ENCODE peak calls at places on chromosome 9, in eight cellular contexts. Y, Q, B, I, K, X, L and Z are unnamed samples.

GRCh38 chr9:22452415-22453010 is 5.9 kb downstream of the DMRTA1 start:
- DNase-seq in Y (peak; percentile 34), Q (no peak), B (peak; percentile 57), I (peak; percentile 60), K (no peak), X (peak; percentile 58), L (peak; percentile 59), Z (no peak)

GRCh38 chr9:127007638-127008037 is 93.1 kb downstream of the RALGPS1 start:
- DNase-seq in Y (no peak), Q (no peak), B (no peak), I (no peak), K (no peak), X (no peak), L (no peak), Z (no peak)

GRCh38 chr9:108257387-108257786 is 598.4 kb downstream of the ACTL7B start:
- DNase-seq in Y (no peak), Q (no peak), B (no peak), I (no peak), K (no peak), X (no peak), L (no peak), Z (no peak)

GRCh38 chr9:134606951-134607733 is 34.5 kb upstream of the COL5A1 start:
- DNase-seq in Y (peak; percentile 10), Q (peak; percentile 14), B (no peak), I (no peak), K (no peak), X (no peak), L (no peak), Z (peak; percentile 54)

GRCh38 chr9:89440046-89440445 is 57.9 kb downstream of the SEMA4D start:
- DNase-seq in Y (no peak), Q (no peak), B (no peak), I (no peak), K (no peak), X (no peak), L (no peak), Z (no peak)

GRCh38 chr9:78644359-78644758 is 347.4 kb downstream of the PSAT1 start:
- DNase-seq in Y (no peak), Q (no peak), B (no peak), I (no peak), K (no peak), X (no peak), L (no peak), Z (no peak)

GRCh38 chr9:96031366-96031824 is 155.9 kb downstream of the ERCC6L2 start:
- DNase-seq in Y (no peak), Q (peak; percentile 35), B (peak; percentile 92), I (peak; percentile 28), K (no peak), X (peak; percentile 77), L (no peak), Z (peak; percentile 95)

GRCh38 chr9:70006299-70006698 is 37.3 kb upstream of the MAMDC2 start:
- DNase-seq in Y (no peak), Q (no peak), B (no peak), I (peak; percentile 25), K (no peak), X (no peak), L (no peak), Z (no peak)

GRCh38 chr9:94961870-94962269 is 235.4 kb downstream of the AOPEP start:
- DNase-seq in Y (no peak), Q (no peak), B (no peak), I (no peak), K (no peak), X (no peak), L (no peak), Z (no peak)

GRCh38 chr9:76472925-76473324 is 13.9 kb downstream of the GCNT1 start:
- DNase-seq in Y (no peak), Q (no peak), B (no peak), I (no peak), K (no peak), X (peak; percentile 34), L (no peak), Z (no peak)

GRCh38 chr9:97570899-97571298 is 62.3 kb downstream of the TSTD2 start:
- DNase-seq in Y (peak; percentile 5), Q (peak; percentile 79), B (no peak), I (no peak), K (peak; percentile 83), X (no peak), L (peak; percentile 79), Z (no peak)

GRCh38 chr9:113695901-113696300 is 180.2 kb upstream of the ZNF618 start:
- DNase-seq in Y (no peak), Q (no peak), B (no peak), I (no peak), K (no peak), X (no peak), L (no peak), Z (no peak)

GRCh38 chr9:1604942-1605560 is 410.1 kb upstream of the SMARCA2 start:
- DNase-seq in Y (peak; percentile 8), Q (no peak), B (no peak), I (peak; percentile 12), K (no peak), X (no peak), L (no peak), Z (no peak)

GRCh38 chr9:7186175-7186574 is 428.4 kb downstream of the KDM4C start:
- DNase-seq in Y (no peak), Q (no peak), B (no peak), I (no peak), K (no peak), X (no peak), L (no peak), Z (peak; percentile 25)

GRCh38 chr9:16100596-16101091 is 547.8 kb downstream of the CCDC171 start:
- DNase-seq in Y (no peak), Q (peak; percentile 58), B (peak; percentile 40), I (peak; percentile 59), K (peak; percentile 80), X (peak; percentile 52), L (no peak), Z (no peak)

GRCh38 chr9:131179561-131180219 is 54.3 kb downstream of the NUP214 start:
- DNase-seq in Y (no peak), Q (no peak), B (no peak), I (peak; percentile 93), K (no peak), X (no peak), L (no peak), Z (no peak)

GRCh38 chr9:128892223-128892892 is 10.4 kb downstream of the LRRC8A start:
- DNase-seq in Y (no peak), Q (peak; percentile 86), B (peak; percentile 89), I (peak; percentile 95), K (peak; percentile 97), X (peak; percentile 79), L (peak; percentile 88), Z (peak; percentile 90)

GRCh38 chr9:128894764-128895163 is 12.8 kb downstream of the LRRC8A start:
- DNase-seq in Y (no peak), Q (no peak), B (no peak), I (no peak), K (no peak), X (no peak), L (no peak), Z (no peak)

GRCh38 chr9:128898382-128898781 is 16.4 kb downstream of the LRRC8A start:
- DNase-seq in Y (no peak), Q (no peak), B (no peak), I (no peak), K (no peak), X (no peak), L (no peak), Z (no peak)

GRCh38 chr9:128893354-128893753 is 11.4 kb downstream of the LRRC8A start:
- DNase-seq in Y (no peak), Q (no peak), B (no peak), I (no peak), K (no peak), X (no peak), L (no peak), Z (no peak)

GRCh38 chr9:128895556-128895955 is 13.6 kb downstream of the LRRC8A start:
- DNase-seq in Y (no peak), Q (no peak), B (no peak), I (no peak), K (no peak), X (no peak), L (no peak), Z (no peak)
- TF ChIP-seq CTCF in Y (no peak), Q (no peak), B (no peak), I (no peak), K (no peak), X (no peak), L (no peak), Z (no peak)

DNA sequence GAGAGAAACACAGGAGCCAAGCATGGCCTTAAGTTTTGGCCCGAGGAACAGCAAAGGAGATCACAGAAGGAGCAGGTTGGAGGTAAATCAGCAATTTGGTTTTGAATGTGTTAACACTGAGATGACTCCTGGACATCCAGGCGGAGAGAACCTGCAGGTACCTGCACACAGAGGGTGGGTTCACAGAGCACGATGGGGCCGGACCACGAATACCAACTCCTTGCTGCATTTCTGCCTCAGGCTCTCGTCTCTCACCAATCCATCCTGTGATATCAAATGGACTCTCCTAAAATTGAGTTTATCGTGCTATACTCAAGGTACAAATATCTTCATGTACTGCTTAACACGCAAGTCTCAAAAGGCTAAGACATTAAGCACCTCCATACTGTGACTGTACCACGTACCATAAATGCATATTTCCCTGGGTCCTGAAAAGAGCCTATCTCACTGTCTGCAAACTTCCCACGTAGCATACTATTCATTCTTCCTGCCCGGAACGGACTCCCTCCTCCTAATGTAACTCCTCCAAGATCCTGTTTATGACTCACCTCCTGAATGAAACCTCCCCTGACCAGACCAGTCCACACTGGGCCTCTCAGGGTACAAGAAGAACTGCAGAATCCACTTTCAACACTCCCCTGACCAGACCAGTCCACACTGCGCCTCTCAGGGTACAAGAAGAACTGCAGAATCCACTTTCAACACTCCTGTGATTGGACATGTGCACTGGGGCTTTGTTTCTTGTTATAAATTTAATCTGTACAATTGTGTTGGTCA is 380.8 kb upstream of the RFX3 start:
- DNase-seq in Y (peak; percentile 12), Q (no peak), B (no peak), I (peak; percentile 89), K (no peak), X (peak; percentile 69), L (no peak), Z (no peak)
- TF ChIP-seq CTCF in Y (no peak), Q (no peak), B (no peak), I (peak; percentile 7), K (no peak), X (no peak), L (no peak), Z (no peak)

GRCh38 chr9:124054671-124055212 is 43.2 kb downstream of the LHX2 start:
- DNase-seq in Y (no peak), Q (no peak), B (no peak), I (peak; percentile 92), K (no peak), X (no peak), L (no peak), Z (no peak)
- TF ChIP-seq CTCF in Y (no peak), Q (no peak), B (no peak), I (peak; percentile 20), K (no peak), X (no peak), L (no peak), Z (no peak)

DNA sequence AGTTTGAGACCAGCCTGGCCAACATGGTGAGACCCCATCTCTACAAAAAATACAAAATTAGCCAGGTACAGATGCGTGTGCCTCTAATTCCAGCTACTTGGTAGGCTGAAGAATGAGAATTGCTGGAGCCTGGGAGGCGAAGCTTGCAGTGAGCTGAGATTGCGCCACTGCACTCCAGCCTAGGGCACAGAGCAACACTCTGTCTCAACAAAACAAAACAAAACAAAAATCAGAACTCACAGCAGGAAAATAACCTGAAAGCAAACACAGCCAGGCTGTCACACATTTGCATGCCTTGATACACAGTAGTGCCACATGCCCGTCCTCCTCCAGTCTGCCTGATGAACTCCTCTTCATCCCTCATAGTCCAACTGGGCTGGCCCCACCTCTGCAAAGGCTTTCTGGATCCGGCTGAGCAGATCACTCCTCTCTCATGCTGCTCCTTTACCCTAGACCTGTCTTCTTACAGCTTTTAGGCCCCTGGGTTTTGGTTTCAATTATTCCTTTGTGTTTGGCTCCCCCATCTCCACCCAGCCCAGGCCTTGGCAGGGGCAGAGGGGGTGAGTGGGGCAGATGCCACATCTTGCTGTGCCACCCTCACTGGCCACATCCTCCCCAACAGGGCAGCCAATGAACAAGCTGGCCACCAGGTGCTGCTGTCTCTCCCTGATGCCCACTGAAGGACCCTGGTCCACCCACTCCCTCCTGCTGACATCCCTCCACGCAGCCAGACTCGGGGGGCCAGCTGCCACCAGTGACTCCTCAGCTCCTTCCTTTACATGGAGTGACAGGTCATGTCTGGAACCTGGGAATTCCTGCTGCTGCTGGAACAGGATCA is 62.0 kb upstream of the GGTA1 start:
- DNase-seq in Y (no peak), Q (no peak), B (no peak), I (no peak), K (no peak), X (no peak), L (no peak), Z (no peak)
- TF ChIP-seq CTCF in Y (peak; percentile 61), Q (no peak), B (no peak), I (no peak), K (no peak), X (peak; percentile 5), L (no peak), Z (peak; percentile 13)